ENCODE peak calls at places on chromosomes 6 and 20, in five cellular contexts. E, S, G, A and H are unnamed samples.

GRCh38 chr6:132712366-132712765 is 1.5 kb downstream of the VNN1 start:
- DNase-seq in E (no peak), S (no peak), G (peak), A (no peak), H (no peak)

GRCh38 chr6:42045538-42046460 is 4.5 kb upstream of the TAF8 start:
- DNase-seq in E (peak), S (peak), G (peak), A (peak), H (no peak)

GRCh38 chr6:158972241-158973233 is 27.5 kb downstream of the RSPH3 start:
- DNase-seq in E (peak), S (no peak), G (no peak), A (no peak), H (peak)

GRCh38 chr6:1945235-1945832 is 300.1 kb downstream of the GMDS start:
- DNase-seq in E (no peak), S (no peak), G (no peak), A (no peak), H (no peak)

GRCh38 chr6:74731921-74732320 is 473.9 kb downstream of the COL12A1 start:
- DNase-seq in E (no peak), S (no peak), G (no peak), A (no peak), H (peak)

GRCh38 chr6:150720774-150721233 is 121.1 kb downstream of the PLEKHG1 start:
- DNase-seq in E (peak), S (no peak), G (no peak), A (peak), H (peak)

GRCh38 chr6:154406301-154406700 is 49.7 kb upstream of the IPCEF1 start:
- DNase-seq in E (no peak), S (no peak), G (no peak), A (no peak), H (no peak)

GRCh38 chr20:44601801-44602204 is 19.4 kb downstream of the PKIG start:
- DNase-seq in E (no peak), S (no peak), G (no peak), A (no peak), H (peak)

GRCh38 chr6:53546256-53546655 is 1.4 kb upstream of the GCLC start:
- DNase-seq in E (no peak), S (no peak), G (no peak), A (no peak), H (no peak)

GRCh38 chr6:25050356-25050755 is 114.6 kb upstream of the RIPOR2 start:
- DNase-seq in E (peak), S (peak), G (no peak), A (no peak), H (peak)

GRCh38 chr20:18019068-18019467 is 38.6 kb downstream of the OVOL2 start:
- DNase-seq in E (peak), S (no peak), G (no peak), A (peak), H (peak)

GRCh38 chr20:50308166-50308512 is 117.5 kb downstream of the CEBPB start:
- DNase-seq in E (no peak), S (no peak), G (no peak), A (no peak), H (no peak)

GRCh38 chr6:126531840-126532239 is 191.9 kb downstream of the CENPW start:
- DNase-seq in E (no peak), S (no peak), G (no peak), A (no peak), H (no peak)

GRCh38 chr6:20850687-20851416 is 316.6 kb downstream of the CDKAL1 start:
- DNase-seq in E (no peak), S (no peak), G (no peak), A (no peak), H (no peak)

GRCh38 chr6:93088675-93089575 is 330.4 kb downstream of the EPHA7 start:
- DNase-seq in E (no peak), S (no peak), G (no peak), A (no peak), H (no peak)

GRCh38 chr6:13303668-13304017 is 24.7 kb downstream of the TBC1D7 start:
- DNase-seq in E (peak), S (no peak), G (peak), A (no peak), H (peak)

GRCh38 chr6:166169549-166170421 is 2.1 kb upstream of the TBXT start:
- DNase-seq in E (no peak), S (no peak), G (no peak), A (no peak), H (no peak)

GRCh38 chr6:130927305-130927704 is 100.1 kb downstream of the SMLR1 start:
- DNase-seq in E (no peak), S (no peak), G (no peak), A (no peak), H (no peak)

GRCh38 chr6:111865909-111866546 is 7.2 kb downstream of the FYN start:
- DNase-seq in E (no peak), S (no peak), G (no peak), A (no peak), H (no peak)

GRCh38 chr20:42118409-42119125 is 500.4 kb upstream of the CHD6 start:
- DNase-seq in E (no peak), S (no peak), G (no peak), A (no peak), H (no peak)

GRCh38 chr20:40993794-40994540 is 34.7 kb upstream of the TOP1 start:
- DNase-seq in E (peak), S (no peak), G (no peak), A (no peak), H (peak)

GRCh38 chr6:149964243-149965190 is 774 bp downstream of the ULBP1 start:
- DNase-seq in E (no peak), S (no peak), G (no peak), A (no peak), H (no peak)

GRCh38 chr6:161828355-161828754 is 554.5 kb upstream of the AGPAT4 start:
- DNase-seq in E (no peak), S (no peak), G (no peak), A (no peak), H (no peak)

GRCh38 chr6:135568366-135568765 is 70.8 kb upstream of the AHI1 start:
- DNase-seq in E (no peak), S (no peak), G (peak), A (no peak), H (peak)

GRCh38 chr20:24837721-24838456 is 111.2 kb upstream of the CST7 start:
- DNase-seq in E (no peak), S (no peak), G (no peak), A (no peak), H (no peak)

GRCh38 chr6:112227411-112227810 is 27.0 kb downstream of the LAMA4 start:
- DNase-seq in E (no peak), S (no peak), G (no peak), A (no peak), H (no peak)

GRCh38 chr20:37316116-37316774 is 26.8 kb downstream of the MANBAL start:
- DNase-seq in E (peak), S (no peak), G (no peak), A (no peak), H (no peak)

GRCh38 chr20:48807586-48808381 is 20.0 kb downstream of the PREX1 start:
- DNase-seq in E (no peak), S (no peak), G (no peak), A (no peak), H (no peak)

GRCh38 chr6:41460742-41461336 is 85.3 kb upstream of the FOXP4 start:
- DNase-seq in E (no peak), S (no peak), G (no peak), A (no peak), H (no peak)

GRCh38 chr6:105603779-105604592 is 201.1 kb upstream of the PREP start:
- DNase-seq in E (no peak), S (no peak), G (no peak), A (no peak), H (no peak)

GRCh38 chr6:17354700-17355403 is 38.5 kb upstream of the CAP2 start:
- DNase-seq in E (peak), S (no peak), G (no peak), A (no peak), H (no peak)

GRCh38 chr20:51985013-51985415 is 182.7 kb upstream of the SALL4 start:
- DNase-seq in E (no peak), S (no peak), G (no peak), A (no peak), H (peak)

GRCh38 chr20:36773548-36774242 is at the start of gene DSN1:
- DNase-seq in E (peak), S (peak), G (peak), A (peak), H (peak)

GRCh38 chr6:14066782-14067406 is 50.7 kb upstream of the CD83 start:
- DNase-seq in E (peak), S (no peak), G (no peak), A (peak), H (peak)

GRCh38 chr20:37431786-37432185 is 85.8 kb downstream of the SRC start:
- DNase-seq in E (no peak), S (no peak), G (no peak), A (no peak), H (no peak)

GRCh38 chr6:125957845-125958244 is 1.3 kb downstream of the HINT3 start:
- DNase-seq in E (no peak), S (no peak), G (peak), A (no peak), H (peak)

GRCh38 chr20:36214684-36215256 is 21.5 kb upstream of the AAR2 start:
- DNase-seq in E (peak), S (no peak), G (no peak), A (no peak), H (no peak)

GRCh38 chr6:137033828-137034227 is 10.9 kb downstream of the IL20RA start:
- DNase-seq in E (no peak), S (no peak), G (no peak), A (no peak), H (no peak)

GRCh38 chr6:112286010-112286409 is 31.6 kb upstream of the LAMA4 start:
- DNase-seq in E (no peak), S (no peak), G (no peak), A (no peak), H (no peak)

GRCh38 chr6:109304284-109305015 is 77.8 kb downstream of the CD164 start:
- DNase-seq in E (peak), S (no peak), G (no peak), A (no peak), H (no peak)